ENCODE peak calls at places on chromosomes 5 and 9, in ten cellular contexts. X is caudate nucleus, A is fibroblast of lung, J is HL-60, W is astrocyte, Q is pancreas, S is AG04450, D is hepatocyte, I is keratinocyte, N is A549. O is an unnamed sample.

GRCh38 chr9:120914953-120915352 is 11.6 kb downstream of the TRAF1 start:
- DNase-seq in N (no peak), I (no peak), J (no peak), X (no peak), D (no peak), Q (no peak), S (no peak), A (no peak), W (no peak), O (peak; percentile 80)

GRCh38 chr9:100437860-100438805 is 11.2 kb downstream of the MSANTD3 start:
- DNase-seq in J (peak; percentile 43), A (peak; percentile 84), Q (peak; percentile 75), D (peak; percentile 79), N (peak; percentile 81), W (peak; percentile 51), S (peak; percentile 57), I (peak; percentile 41), X (peak; percentile 13), O (peak; percentile 85)

GRCh38 chr9:136927343-136928261 is 16.9 kb downstream of the FBXW5 start:
- DNase-seq in N (no peak), S (no peak), Q (no peak), J (no peak), D (no peak), I (no peak), X (no peak), A (no peak), W (peak; percentile 23), O (no peak)

GRCh38 chr5:140632366-140633080 is 452 bp downstream of the CD14 start:
- DNase-seq in A (peak; percentile 32), W (peak; percentile 59), D (no peak), I (no peak), S (no peak), Q (peak; percentile 76), X (no peak), J (peak; percentile 57), N (no peak), O (no peak)

GRCh38 chr5:125233944-125234343 is 487.5 kb upstream of the ZNF608 start:
- DNase-seq in W (no peak), S (no peak), I (no peak), X (no peak), D (no peak), A (no peak), Q (no peak), N (no peak), J (no peak), O (no peak)

GRCh38 chr5:87129051-87129450 is 138.6 kb upstream of the RASA1 start:
- DNase-seq in N (no peak), Q (no peak), I (no peak), X (no peak), W (no peak), S (no peak), A (no peak), J (no peak), D (no peak), O (no peak)

GRCh38 chr5:144436007-144436406 is 265.3 kb downstream of the KCTD16 start:
- DNase-seq in W (no peak), D (no peak), X (no peak), I (no peak), Q (no peak), J (no peak), A (no peak), S (no peak), N (no peak), O (no peak)

GRCh38 chr9:115413304-115413703 is 295.3 kb upstream of the TNC start:
- DNase-seq in S (no peak), N (no peak), D (no peak), I (no peak), W (no peak), J (no peak), X (no peak), Q (no peak), A (no peak), O (no peak)

GRCh38 chr9:90842984-90843383 is 41.4 kb downstream of the SYK start:
- DNase-seq in X (no peak), A (no peak), I (no peak), W (no peak), N (no peak), Q (no peak), D (no peak), J (peak; percentile 55), S (no peak), O (no peak)

GRCh38 chr5:145462525-145462924 is 372.6 kb downstream of the PRELID2 start:
- DNase-seq in N (no peak), W (no peak), S (no peak), X (no peak), I (no peak), J (no peak), D (no peak), Q (no peak), A (no peak), O (no peak)

DNA sequence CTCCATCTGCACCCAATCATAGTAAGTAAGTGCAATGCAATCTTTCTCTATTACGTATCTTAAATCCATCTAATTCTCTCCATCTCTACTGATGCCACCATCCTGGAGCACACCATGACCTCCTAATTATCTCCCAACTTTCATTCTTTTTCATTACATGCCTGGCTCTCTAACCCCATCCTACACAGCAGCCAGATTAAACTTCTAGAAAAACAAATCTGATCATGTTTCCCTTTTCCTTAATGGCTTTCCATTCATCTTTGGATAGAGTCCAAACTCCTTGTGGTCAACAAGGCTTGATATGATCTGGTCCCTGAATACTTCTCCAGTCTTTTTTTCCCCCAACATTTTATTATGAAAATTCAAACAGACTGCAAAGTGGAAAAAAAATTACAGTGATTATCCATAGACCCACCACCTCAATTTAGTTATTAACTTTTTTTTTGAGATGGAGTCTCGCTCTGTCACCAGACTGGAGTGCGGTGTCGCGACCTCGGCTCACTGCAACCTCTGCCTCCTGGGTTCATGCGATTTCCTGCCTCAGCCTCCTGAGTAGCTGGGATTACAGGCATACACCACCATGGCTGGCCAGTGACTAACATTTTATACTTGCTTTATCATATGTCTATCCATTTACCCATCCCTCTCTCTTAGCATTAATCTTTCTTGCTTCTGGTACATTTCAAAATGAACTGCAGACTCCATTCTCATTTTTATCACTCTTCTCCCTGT is 5.2 kb downstream of the PPP2R2B start:
- DNase-seq in S (no peak), X (no peak), I (no peak), D (no peak), N (no peak), W (peak; percentile 68), J (no peak), A (no peak), Q (no peak), O (no peak)
- H3K27ac ChIP-seq in S (no peak overlapping the region), X (no peak overlapping the region), I (no peak overlapping the region), D (no peak overlapping the region), N (no peak overlapping the region), W (no peak overlapping the region), J (no peak overlapping the region), A (no peak overlapping the region), Q (no peak overlapping the region), O (no peak overlapping the region)

DNA sequence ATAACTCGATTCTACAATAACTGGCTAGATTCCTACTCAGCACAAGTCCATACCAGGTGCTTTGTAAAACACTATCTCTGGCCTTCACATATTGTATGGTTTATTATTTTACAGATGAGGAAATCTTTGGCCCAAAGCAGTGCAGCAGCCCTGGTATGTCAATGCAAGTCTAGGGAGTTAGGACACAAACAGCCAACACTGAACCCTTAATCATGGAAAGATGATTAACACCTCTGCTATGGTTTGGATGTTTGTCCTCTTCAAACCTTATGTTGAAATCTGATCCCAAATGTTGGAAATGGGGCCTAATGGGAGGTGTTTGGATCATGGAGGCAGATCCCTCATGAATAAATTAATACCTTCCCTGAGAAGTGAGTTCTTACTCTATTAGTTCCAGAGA is 76.6 kb downstream of the MAPKAP1 start:
- DNase-seq in W (peak; percentile 57), Q (no peak), I (peak; percentile 33), S (no peak), J (no peak), A (no peak), D (no peak), N (no peak), X (no peak), O (no peak)
- H3K27ac ChIP-seq in W (no peak overlapping the region), Q (no peak overlapping the region), I (no peak overlapping the region), S (no peak overlapping the region), J (peak overlapping the region; percentile 93), A (no peak overlapping the region), D (no peak overlapping the region), N (no peak overlapping the region), X (no peak overlapping the region), O (no peak overlapping the region)

DNA sequence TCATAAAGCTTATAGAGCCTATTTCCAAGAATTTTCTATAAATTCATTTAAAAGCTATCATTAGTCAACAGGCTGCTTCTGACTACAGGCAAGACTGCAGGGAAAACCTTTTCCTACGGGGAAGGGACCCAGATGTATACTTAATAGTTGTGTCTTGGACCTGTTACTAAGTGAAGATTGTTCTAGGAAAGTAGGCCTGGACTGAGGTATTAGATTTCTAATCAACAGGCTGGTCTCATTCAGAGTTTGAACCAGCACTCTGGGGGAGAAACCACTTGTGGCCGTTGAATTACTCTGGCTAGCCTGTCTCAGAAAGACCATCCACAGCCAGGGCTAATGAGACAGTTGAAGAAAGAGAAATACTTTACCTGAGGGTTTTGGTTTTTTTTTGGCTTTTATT is 60.0 kb downstream of the IL6ST start:
- DNase-seq in S (no peak), J (no peak), I (no peak), A (no peak), Q (no peak), X (no peak), W (no peak), D (no peak), N (no peak), O (no peak)
- H3K27ac ChIP-seq in S (no peak overlapping the region), J (no peak overlapping the region), I (no peak overlapping the region), A (no peak overlapping the region), Q (no peak overlapping the region), X (no peak overlapping the region), W (no peak overlapping the region), D (peak overlapping the region; percentile 81), N (peak overlapping the region; percentile 93), O (no peak overlapping the region)

GRCh38 chr9:106874031-106874430 is 11.1 kb downstream of the ZNF462 start:
- DNase-seq in J (no peak), X (no peak), A (no peak), N (no peak), S (no peak), I (no peak), W (no peak), D (no peak), Q (no peak), O (no peak)
- H3K27ac ChIP-seq in J (no peak overlapping the region), X (peak overlapping the region; percentile 67), A (no peak overlapping the region), N (no peak overlapping the region), S (no peak overlapping the region), I (no peak overlapping the region), W (no peak overlapping the region), D (no peak overlapping the region), Q (no peak overlapping the region), O (no peak overlapping the region)

GRCh38 chr5:36669015-36669651 is 62.7 kb downstream of the SLC1A3 start:
- DNase-seq in I (no peak), D (no peak), A (no peak), J (no peak), N (no peak), X (no peak), W (peak; percentile 43), S (no peak), Q (no peak), O (no peak)
- H3K27ac ChIP-seq in I (no peak overlapping the region), D (peak overlapping the region; percentile 74), A (no peak overlapping the region), J (no peak overlapping the region), N (no peak overlapping the region), X (peak overlapping the region; percentile 14), W (peak overlapping the region; percentile 27), S (no peak overlapping the region), Q (no peak overlapping the region), O (no peak overlapping the region)

O was measured in PC-3.